ENCODE peak calls at places on chromosomes 4 and X, in eight cellular contexts. S is CD8-positive, alpha-beta memory T cell; B is endodermal cell; F is Peyer's patch; P is lung; G is Karpas-422; Y is breast epithelium; E is A549. Z is an unnamed sample.

GRCh38 chr4:185540487-185541125 is 5.3 kb upstream of the PDLIM3 start:
- DNase-seq in E (no peak), F (no peak), Y (no peak), S (no peak), G (no peak), P (no peak), B (no peak), Z (no peak)

GRCh38 chr4:3036131-3036952 is 38.0 kb downstream of the HTT-AS start:
- DNase-seq in G (no peak), F (no peak), S (no peak), Y (no peak), P (no peak), B (no peak), E (no peak), Z (no peak)

GRCh38 chr4:121690001-121690400 is 6.8 kb downstream of the ANXA5 start:
- DNase-seq in G (no peak), B (no peak), Y (no peak), S (no peak), P (no peak), F (no peak), E (no peak), Z (no peak)

GRCh38 chr4:7652906-7653305 is 218.2 kb upstream of the PSAPL1 start:
- DNase-seq in P (no peak), B (no peak), F (no peak), G (no peak), E (no peak), Y (no peak), S (no peak), Z (no peak)

GRCh38 chrX:63050225-63050624 is 300.9 kb downstream of the SPIN4 start:
- DNase-seq in S (no peak), G (peak; percentile 64), Y (no peak), E (peak; percentile 8), P (no peak), B (no peak), F (no peak), Z (no peak)

GRCh38 chrX:12013220-12013619 is 125.1 kb upstream of the FRMPD4 start:
- DNase-seq in S (no peak), B (no peak), E (peak; percentile 62), Y (no peak), P (no peak), F (no peak), G (no peak), Z (no peak)

GRCh38 chrX:118523920-118524319 is 28.3 kb downstream of the DOCK11 start:
- DNase-seq in G (no peak), F (no peak), S (peak; percentile 58), Y (no peak), E (no peak), P (no peak), B (no peak), Z (no peak)

GRCh38 chr4:39706334-39706733 is 8.4 kb downstream of the UBE2K start:
- DNase-seq in F (no peak), Y (no peak), G (no peak), S (no peak), P (no peak), E (peak; percentile 60), B (no peak), Z (peak; percentile 77)

GRCh38 chr4:89298788-89299152 is 8.8 kb downstream of the GPRIN3 start:
- DNase-seq in S (peak; percentile 74), G (peak; percentile 90), B (no peak), Y (no peak), F (no peak), P (no peak), E (no peak), Z (no peak)

DNA sequence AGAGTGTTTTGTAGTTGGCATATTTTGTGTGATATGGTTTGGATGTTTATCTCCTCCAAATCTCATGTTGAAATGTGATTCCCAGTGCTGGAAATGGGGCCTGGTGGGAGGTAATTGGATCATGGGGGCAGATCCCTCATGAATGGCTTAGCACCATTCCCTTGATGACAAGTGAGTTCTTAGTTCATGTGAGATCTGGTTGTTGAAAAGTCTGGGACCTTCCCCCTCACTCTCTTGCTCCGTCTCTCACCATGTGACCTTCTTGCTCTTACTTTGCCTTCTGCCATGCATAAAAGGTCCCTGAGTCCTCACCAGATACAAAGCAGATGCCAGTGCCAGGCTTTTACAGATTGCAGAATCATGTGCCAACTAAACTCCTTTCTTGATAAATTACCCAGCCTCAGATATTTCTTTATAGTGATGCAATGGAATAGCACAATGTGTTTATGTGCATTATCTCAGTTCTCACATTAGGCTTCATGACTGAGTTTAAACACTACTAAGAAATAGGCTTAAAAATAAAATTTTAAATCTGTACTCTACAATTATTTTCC is 1348.8 kb downstream of the STIM2 start:
- DNase-seq in E (no peak), G (no peak), S (no peak), Y (no peak), P (no peak), B (no peak), F (no peak), Z (no peak)
- H3K9me3 ChIP-seq in E (no peaks in the 10 kb centered on the region), G (peaks cover 35% of the 10 kb centered on the region), S (no peaks in the 10 kb centered on the region), Y (peaks cover 9% of the 10 kb centered on the region), P (no peaks in the 10 kb centered on the region), B (peaks cover 13% of the 10 kb centered on the region), F (no peaks in the 10 kb centered on the region), Z (no peaks in the 10 kb centered on the region)

GRCh38 chrX:153525451-153525850 is 8.0 kb downstream of the ATP2B3 start:
- DNase-seq in G (no peak), F (no peak), P (no peak), E (no peak), B (no peak), Y (no peak), S (no peak), Z (no peak)
- H3K9me3 ChIP-seq in G (no peaks in the 10 kb centered on the region), F (no peaks in the 10 kb centered on the region), P (no peaks in the 10 kb centered on the region), E (no peaks in the 10 kb centered on the region), B (no peaks in the 10 kb centered on the region), Y (no peaks in the 10 kb centered on the region), S (no peaks in the 10 kb centered on the region), Z (no peaks in the 10 kb centered on the region)

GRCh38 chr4:142009751-142010150 is 373.4 kb downstream of the IL15 start:
- DNase-seq in G (no peak), P (no peak), B (no peak), E (no peak), F (no peak), S (no peak), Y (no peak), Z (no peak)

GRCh38 chr4:141999446-142000143 is 363.2 kb downstream of the IL15 start:
- DNase-seq in S (no peak), F (no peak), Y (no peak), P (no peak), G (no peak), E (no peak), B (no peak), Z (no peak)

GRCh38 chr4:142005519-142005918 is 369.1 kb downstream of the IL15 start:
- DNase-seq in B (no peak), P (no peak), Y (no peak), F (no peak), S (no peak), E (no peak), G (no peak), Z (no peak)
- H3K9me3 ChIP-seq in B (peaks cover 4% of the 10 kb centered on the region), P (no peaks in the 10 kb centered on the region), Y (peaks cover 21% of the 10 kb centered on the region), F (no peaks in the 10 kb centered on the region), S (no peaks in the 10 kb centered on the region), E (peaks cover 4% of the 10 kb centered on the region), G (peaks cover 4% of the 10 kb centered on the region), Z (no peaks in the 10 kb centered on the region)

GRCh38 chrX:141759238-141759637 is 60.7 kb upstream of the SPANXD start:
- DNase-seq in Y (no peak), E (no peak), G (no peak), S (no peak), B (no peak), P (no peak), F (no peak), Z (no peak)
- H3K9me3 ChIP-seq in Y (no peaks in the 10 kb centered on the region), E (no peaks in the 10 kb centered on the region), G (peaks cover 32% of the 10 kb centered on the region), S (no peaks in the 10 kb centered on the region), B (no peaks in the 10 kb centered on the region), P (no peaks in the 10 kb centered on the region), F (no peaks in the 10 kb centered on the region), Z (no peaks in the 10 kb centered on the region)

GRCh38 chr4:25246680-25247611 is 13.1 kb downstream of the PI4K2B start:
- DNase-seq in S (no peak), B (no peak), F (no peak), E (no peak), Y (no peak), G (no peak), P (no peak), Z (no peak)

GRCh38 chr4:25245181-25245580 is 11.3 kb downstream of the PI4K2B start:
- DNase-seq in S (no peak), Y (no peak), F (no peak), G (no peak), E (no peak), B (peak; percentile 55), P (no peak), Z (no peak)
- H3K9me3 ChIP-seq in S (no peaks in the 10 kb centered on the region), Y (peaks cover 9% of the 10 kb centered on the region), F (no peaks in the 10 kb centered on the region), G (no peaks in the 10 kb centered on the region), E (no peaks in the 10 kb centered on the region), B (peaks cover 5% of the 10 kb centered on the region), P (no peaks in the 10 kb centered on the region), Z (no peaks in the 10 kb centered on the region)

DNA sequence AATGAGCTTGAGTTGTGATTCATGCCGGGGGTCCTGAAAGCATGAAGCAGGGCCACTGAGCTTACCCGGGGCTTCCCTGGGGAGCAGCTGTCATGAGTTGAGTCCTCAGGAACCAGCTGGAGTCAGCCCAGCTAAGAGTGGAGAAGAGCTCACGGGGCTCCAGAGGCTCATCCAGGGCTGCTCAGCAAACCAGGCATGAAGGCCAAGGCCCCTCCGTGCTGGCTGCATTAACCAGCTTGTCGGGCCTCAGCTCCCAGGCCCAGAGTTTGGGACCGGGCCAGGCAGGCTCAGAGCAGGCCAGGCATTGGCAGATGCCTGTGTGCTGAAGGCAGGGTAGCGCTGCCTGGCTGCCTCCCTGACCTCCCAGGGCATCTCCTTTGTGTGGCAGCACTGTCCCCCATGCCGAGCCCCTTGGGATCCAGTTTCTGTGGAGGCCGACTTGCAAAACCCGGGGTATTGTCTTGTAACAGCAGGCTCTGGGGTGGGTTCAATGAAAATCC is 68.1 kb upstream of the MSX1 start:
- DNase-seq in E (no peak), S (no peak), F (no peak), P (no peak), Y (no peak), G (no peak), B (no peak), Z (no peak)
- H3K9me3 ChIP-seq in E (peaks cover 6% of the 10 kb centered on the region), S (no peaks in the 10 kb centered on the region), F (peaks cover 9% of the 10 kb centered on the region), P (peaks cover 4% of the 10 kb centered on the region), Y (peaks cover 20% of the 10 kb centered on the region), G (peaks cover 7% of the 10 kb centered on the region), B (peaks cover 24% of the 10 kb centered on the region), Z (peaks cover 10% of the 10 kb centered on the region)

DNA sequence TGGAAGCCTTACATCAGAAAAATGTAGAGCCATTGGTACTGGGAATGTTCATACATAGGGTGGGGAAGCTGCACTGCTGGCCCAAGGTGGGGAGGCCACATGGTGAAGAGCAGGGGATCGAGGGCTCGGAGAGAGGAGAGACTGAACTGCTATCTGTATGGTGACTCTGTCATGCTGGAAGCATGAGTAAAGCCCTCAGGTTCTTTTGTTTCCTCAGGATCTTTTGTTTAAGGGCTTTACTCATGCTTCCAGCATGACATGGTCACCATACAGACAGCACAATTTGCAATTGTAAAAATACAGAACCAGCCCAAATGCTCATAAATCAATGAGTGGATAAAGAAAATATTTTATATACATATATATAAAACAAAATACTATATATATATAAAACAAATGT is 78.4 kb downstream of the KLF8 start:
- DNase-seq in G (no peak), E (no peak), B (no peak), Y (no peak), P (no peak), S (no peak), F (no peak), Z (no peak)
- H3K9me3 ChIP-seq in G (no peaks in the 10 kb centered on the region), E (no peaks in the 10 kb centered on the region), B (no peaks in the 10 kb centered on the region), Y (no peaks in the 10 kb centered on the region), P (no peaks in the 10 kb centered on the region), S (no peaks in the 10 kb centered on the region), F (no peaks in the 10 kb centered on the region), Z (no peaks in the 10 kb centered on the region)

Z was measured in stomach.